ENCODE peak calls at places on chromosomes 12 and 14, in eight cellular contexts. One of them, this sample, is unnamed.

GRCh38 chr12:18849080-18849479 is 111.2 kb downstream of the CAPZA3 start:
- DNase-seq in MM.1S: no peak
- DNase-seq in neuronal stem cell: no peak
- DNase-seq in PC-3: peak; percentile 41
- DNase-seq in right lobe of liver: no peak
- DNase-seq in osteoblast: no peak
- DNase-seq in HepG2: no peak
- DNase-seq in OCI-LY7: no peak
- DNase-seq in this sample: no peak

GRCh38 chr12:121089813-121090430 is 42.8 kb upstream of the P2RX7 start:
- DNase-seq in osteoblast: no peak
- DNase-seq in MM.1S: no peak
- DNase-seq in neuronal stem cell: no peak
- DNase-seq in OCI-LY7: no peak
- DNase-seq in HepG2: no peak
- DNase-seq in right lobe of liver: no peak
- DNase-seq in PC-3: no peak
- DNase-seq in this sample: no peak

GRCh38 chr14:102279282-102279681 is 25.7 kb downstream of the MOK start:
- DNase-seq in osteoblast: no peak
- DNase-seq in neuronal stem cell: no peak
- DNase-seq in right lobe of liver: no peak
- DNase-seq in MM.1S: no peak
- DNase-seq in HepG2: no peak
- DNase-seq in OCI-LY7: no peak
- DNase-seq in PC-3: no peak
- DNase-seq in this sample: no peak

GRCh38 chr14:59107819-59108218 is 80.6 kb upstream of the DAAM1 start:
- DNase-seq in MM.1S: peak; percentile 50
- DNase-seq in osteoblast: no peak
- DNase-seq in neuronal stem cell: no peak
- DNase-seq in right lobe of liver: no peak
- DNase-seq in OCI-LY7: peak; percentile 90
- DNase-seq in PC-3: no peak
- DNase-seq in HepG2: no peak
- DNase-seq in this sample: no peak

GRCh38 chr12:75446857-75447256 is 33.7 kb upstream of the GLIPR1 start:
- DNase-seq in right lobe of liver: no peak
- DNase-seq in HepG2: no peak
- DNase-seq in PC-3: peak; percentile 89
- DNase-seq in neuronal stem cell: no peak
- DNase-seq in MM.1S: no peak
- DNase-seq in OCI-LY7: no peak
- DNase-seq in osteoblast: peak; percentile 21
- DNase-seq in this sample: no peak

GRCh38 chr12:51391047-51391837 is at the start of gene GALNT6:
- DNase-seq in osteoblast: peak; percentile 83
- DNase-seq in MM.1S: peak; percentile 83
- DNase-seq in neuronal stem cell: peak; percentile 17
- DNase-seq in right lobe of liver: peak; percentile 65
- DNase-seq in PC-3: peak; percentile 70
- DNase-seq in HepG2: no peak
- DNase-seq in OCI-LY7: peak; percentile 58
- DNase-seq in this sample: peak; percentile 71

GRCh38 chr14:29654910-29655590 is 272.6 kb downstream of the PRKD1 start:
- DNase-seq in HepG2: no peak
- DNase-seq in PC-3: no peak
- DNase-seq in neuronal stem cell: no peak
- DNase-seq in OCI-LY7: no peak
- DNase-seq in MM.1S: no peak
- DNase-seq in right lobe of liver: no peak
- DNase-seq in osteoblast: no peak
- DNase-seq in this sample: no peak

GRCh38 chr14:73027984-73028383 is 1.1 kb upstream of the ZFYVE1 start:
- DNase-seq in osteoblast: no peak
- DNase-seq in right lobe of liver: no peak
- DNase-seq in PC-3: no peak
- DNase-seq in HepG2: no peak
- DNase-seq in neuronal stem cell: no peak
- DNase-seq in OCI-LY7: no peak
- DNase-seq in MM.1S: no peak
- DNase-seq in this sample: no peak

GRCh38 chr12:48414046-48414445 is 58.3 kb upstream of the ANP32D start:
- DNase-seq in osteoblast: peak; percentile 17
- DNase-seq in HepG2: no peak
- DNase-seq in OCI-LY7: no peak
- DNase-seq in right lobe of liver: no peak
- DNase-seq in PC-3: no peak
- DNase-seq in MM.1S: no peak
- DNase-seq in neuronal stem cell: no peak
- DNase-seq in this sample: no peak

GRCh38 chr14:70654609-70655008 is 12.9 kb downstream of the TTC9 start:
- DNase-seq in neuronal stem cell: no peak
- DNase-seq in PC-3: peak; percentile 45
- DNase-seq in OCI-LY7: peak; percentile 27
- DNase-seq in MM.1S: no peak
- DNase-seq in osteoblast: no peak
- DNase-seq in right lobe of liver: no peak
- DNase-seq in HepG2: no peak
- DNase-seq in this sample: no peak

GRCh38 chr14:81679226-81679625 is 145.6 kb upstream of the SEL1L start:
- DNase-seq in MM.1S: no peak
- DNase-seq in HepG2: no peak
- DNase-seq in PC-3: no peak
- DNase-seq in osteoblast: no peak
- DNase-seq in OCI-LY7: no peak
- DNase-seq in neuronal stem cell: no peak
- DNase-seq in right lobe of liver: no peak
- DNase-seq in this sample: no peak

GRCh38 chr12:24605916-24606315 is 343.0 kb downstream of the BCAT1 start:
- DNase-seq in osteoblast: no peak
- DNase-seq in MM.1S: no peak
- DNase-seq in neuronal stem cell: no peak
- DNase-seq in HepG2: no peak
- DNase-seq in PC-3: no peak
- DNase-seq in OCI-LY7: no peak
- DNase-seq in right lobe of liver: no peak
- DNase-seq in this sample: no peak

GRCh38 chr12:12881495-12881894 is 9.9 kb upstream of the GPRC5A start:
- DNase-seq in MM.1S: no peak
- DNase-seq in neuronal stem cell: no peak
- DNase-seq in osteoblast: no peak
- DNase-seq in OCI-LY7: no peak
- DNase-seq in HepG2: peak; percentile 39
- DNase-seq in right lobe of liver: no peak
- DNase-seq in PC-3: peak; percentile 87
- DNase-seq in this sample: no peak

GRCh38 chr12:28065374-28065773 is 92.8 kb upstream of the PTHLH start:
- DNase-seq in PC-3: no peak
- DNase-seq in MM.1S: no peak
- DNase-seq in HepG2: no peak
- DNase-seq in neuronal stem cell: no peak
- DNase-seq in OCI-LY7: no peak
- DNase-seq in osteoblast: no peak
- DNase-seq in right lobe of liver: no peak
- DNase-seq in this sample: no peak

GRCh38 chr12:28068467-28068866 is 95.9 kb upstream of the PTHLH start:
- DNase-seq in MM.1S: no peak
- DNase-seq in HepG2: no peak
- DNase-seq in OCI-LY7: no peak
- DNase-seq in osteoblast: no peak
- DNase-seq in neuronal stem cell: no peak
- DNase-seq in right lobe of liver: no peak
- DNase-seq in PC-3: no peak
- DNase-seq in this sample: no peak

GRCh38 chr12:28066879-28067278 is 94.3 kb upstream of the PTHLH start:
- DNase-seq in HepG2: no peak
- DNase-seq in osteoblast: no peak
- DNase-seq in right lobe of liver: no peak
- DNase-seq in neuronal stem cell: no peak
- DNase-seq in PC-3: no peak
- DNase-seq in MM.1S: no peak
- DNase-seq in OCI-LY7: no peak
- DNase-seq in this sample: no peak

GRCh38 chr12:28063355-28063885 is 90.9 kb upstream of the PTHLH start:
- DNase-seq in neuronal stem cell: no peak
- DNase-seq in MM.1S: no peak
- DNase-seq in right lobe of liver: no peak
- DNase-seq in OCI-LY7: no peak
- DNase-seq in osteoblast: no peak
- DNase-seq in PC-3: peak; percentile 36
- DNase-seq in HepG2: no peak
- DNase-seq in this sample: no peak

DNA sequence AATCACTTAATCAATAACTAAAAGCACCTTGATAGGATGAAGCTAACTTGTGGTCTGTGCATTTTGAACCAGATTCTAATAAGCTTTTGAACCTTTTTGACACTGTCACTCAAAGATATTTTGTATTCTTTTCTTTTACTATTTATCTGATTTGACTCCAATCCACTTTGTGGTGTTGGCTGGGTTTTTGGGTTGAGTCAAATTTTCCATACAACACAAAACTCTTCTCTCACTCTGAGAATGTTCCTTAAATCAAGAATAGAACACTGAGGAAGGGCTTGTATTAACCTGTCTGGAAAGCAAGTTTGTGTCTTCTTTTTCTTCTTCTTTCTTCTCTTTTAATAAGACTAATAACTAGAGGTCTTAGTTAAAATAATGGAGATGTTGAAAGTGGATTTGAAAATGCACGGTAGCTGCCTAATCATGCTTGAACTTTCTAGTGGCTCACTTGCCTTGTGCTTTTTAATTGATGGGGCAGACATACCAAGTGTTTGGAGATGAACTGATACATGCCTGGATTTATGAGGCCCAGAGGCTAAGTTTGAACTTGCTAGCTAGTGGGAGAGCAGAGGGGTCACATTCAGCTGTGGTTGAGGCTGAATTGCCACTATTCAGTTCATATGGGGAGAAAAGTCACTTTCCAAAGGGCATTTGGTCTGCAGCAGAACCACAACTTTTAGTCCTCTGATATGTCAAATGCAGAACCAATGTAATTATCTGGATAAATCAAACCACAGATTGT is 93.5 kb upstream of the PTHLH start:
- DNase-seq in PC-3: no peak
- DNase-seq in MM.1S: no peak
- DNase-seq in osteoblast: no peak
- DNase-seq in HepG2: no peak
- DNase-seq in neuronal stem cell: no peak
- DNase-seq in right lobe of liver: no peak
- DNase-seq in OCI-LY7: no peak
- DNase-seq in this sample: no peak
- H3K27ac ChIP-seq in PC-3: no peak overlapping the region
- H3K27ac ChIP-seq in MM.1S: no peak overlapping the region
- H3K27ac ChIP-seq in osteoblast: no peak overlapping the region
- H3K27ac ChIP-seq in HepG2: no peak overlapping the region
- H3K27ac ChIP-seq in neuronal stem cell: no peak overlapping the region
- H3K27ac ChIP-seq in right lobe of liver: no peak overlapping the region
- H3K27ac ChIP-seq in OCI-LY7: no peak overlapping the region
- H3K27ac ChIP-seq in this sample: no peak overlapping the region

GRCh38 chr12:16610006-16610520 is 4.1 kb upstream of the LMO3 start:
- DNase-seq in osteoblast: peak; percentile 3
- DNase-seq in HepG2: no peak
- DNase-seq in MM.1S: no peak
- DNase-seq in right lobe of liver: no peak
- DNase-seq in OCI-LY7: no peak
- DNase-seq in PC-3: no peak
- DNase-seq in neuronal stem cell: no peak
- DNase-seq in this sample: no peak
- H3K4me3 ChIP-seq in osteoblast: no peak overlapping the region
- H3K4me3 ChIP-seq in HepG2: no peak overlapping the region
- H3K4me3 ChIP-seq in MM.1S: no peak overlapping the region
- H3K4me3 ChIP-seq in right lobe of liver: no peak overlapping the region
- H3K4me3 ChIP-seq in OCI-LY7: peak overlapping the region; percentile 77
- H3K4me3 ChIP-seq in PC-3: no peak overlapping the region
- H3K4me3 ChIP-seq in neuronal stem cell: no peak overlapping the region
- H3K4me3 ChIP-seq in this sample: no peak overlapping the region

DNA sequence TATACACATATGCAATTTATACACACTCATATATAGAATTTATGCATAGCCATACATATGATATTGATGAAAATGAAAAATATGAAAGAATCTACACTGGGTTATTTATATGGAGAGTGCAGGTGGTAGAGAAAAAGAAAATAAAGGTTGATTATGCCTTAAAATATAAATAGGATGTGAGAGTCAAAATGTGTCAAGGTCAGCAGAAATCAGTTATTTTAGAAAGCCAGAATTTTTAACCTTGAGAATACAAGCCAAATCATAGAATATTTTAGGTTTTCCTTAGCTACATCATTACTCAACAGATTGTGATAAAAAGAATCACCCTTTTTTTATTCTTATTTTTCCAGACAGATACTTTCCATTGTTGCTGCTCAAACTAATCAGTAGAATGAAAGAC is 146.2 kb downstream of the SLC6A15 start:
- DNase-seq in PC-3: no peak
- DNase-seq in OCI-LY7: no peak
- DNase-seq in MM.1S: no peak
- DNase-seq in HepG2: no peak
- DNase-seq in neuronal stem cell: no peak
- DNase-seq in osteoblast: no peak
- DNase-seq in right lobe of liver: no peak
- DNase-seq in this sample: no peak
- H3K27ac ChIP-seq in PC-3: no peak overlapping the region
- H3K27ac ChIP-seq in OCI-LY7: no peak overlapping the region
- H3K27ac ChIP-seq in MM.1S: no peak overlapping the region
- H3K27ac ChIP-seq in HepG2: no peak overlapping the region
- H3K27ac ChIP-seq in neuronal stem cell: no peak overlapping the region
- H3K27ac ChIP-seq in osteoblast: no peak overlapping the region
- H3K27ac ChIP-seq in right lobe of liver: no peak overlapping the region
- H3K27ac ChIP-seq in this sample: no peak overlapping the region

GRCh38 chr12:41515953-41516352 is 327.8 kb downstream of the PDZRN4 start:
- DNase-seq in right lobe of liver: no peak
- DNase-seq in neuronal stem cell: no peak
- DNase-seq in osteoblast: no peak
- DNase-seq in OCI-LY7: no peak
- DNase-seq in MM.1S: no peak
- DNase-seq in PC-3: no peak
- DNase-seq in HepG2: no peak
- DNase-seq in this sample: no peak

GRCh38 chr12:41527529-41528116 is 339.5 kb downstream of the PDZRN4 start:
- DNase-seq in neuronal stem cell: no peak
- DNase-seq in OCI-LY7: no peak
- DNase-seq in right lobe of liver: no peak
- DNase-seq in PC-3: no peak
- DNase-seq in MM.1S: no peak
- DNase-seq in osteoblast: no peak
- DNase-seq in HepG2: no peak
- DNase-seq in this sample: no peak

DNA sequence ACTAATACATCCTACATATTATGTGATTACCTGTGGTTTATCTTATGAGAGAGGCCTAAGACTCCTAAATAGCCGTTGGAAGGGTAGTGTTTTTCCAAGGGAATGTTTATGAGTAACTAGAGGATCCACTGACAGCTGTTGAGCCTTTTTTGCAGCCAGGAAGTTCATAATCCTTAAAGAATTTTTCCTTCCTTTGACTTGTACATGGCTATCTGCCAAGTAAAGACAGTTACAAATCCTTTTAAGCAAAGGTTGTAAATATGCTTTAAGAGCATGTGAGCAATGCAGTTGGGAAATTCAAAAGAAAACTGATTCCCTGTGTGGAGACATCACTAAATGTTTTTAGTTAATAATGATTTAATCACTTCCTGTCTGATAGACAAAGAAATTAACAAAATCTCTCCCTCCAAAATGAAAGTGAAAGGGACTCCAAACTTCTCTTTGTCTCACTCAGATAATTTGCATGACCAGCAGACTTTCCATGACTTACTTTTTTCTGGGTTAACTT is 333.8 kb downstream of the PDZRN4 start:
- DNase-seq in HepG2: no peak
- DNase-seq in osteoblast: peak; percentile 62
- DNase-seq in right lobe of liver: no peak
- DNase-seq in neuronal stem cell: no peak
- DNase-seq in OCI-LY7: peak; percentile 57
- DNase-seq in PC-3: peak; percentile 75
- DNase-seq in MM.1S: peak; percentile 65
- DNase-seq in this sample: no peak
- H3K4me3 ChIP-seq in HepG2: no peak overlapping the region
- H3K4me3 ChIP-seq in osteoblast: peak overlapping the region; percentile 26
- H3K4me3 ChIP-seq in right lobe of liver: no peak overlapping the region
- H3K4me3 ChIP-seq in neuronal stem cell: no peak overlapping the region
- H3K4me3 ChIP-seq in OCI-LY7: peak overlapping the region; percentile 55
- H3K4me3 ChIP-seq in PC-3: peak overlapping the region; percentile 0
- H3K4me3 ChIP-seq in MM.1S: no peak overlapping the region
- H3K4me3 ChIP-seq in this sample: no peak overlapping the region